ENCODE peak calls at places on chromosomes 16 and 17, in ten cellular contexts. Q, E, F, D, L, U, S, A, I and Y are unnamed samples.
A peak's percentile ranks its signal among the peaks of the same experiment; 100 is the strongest.

GRCh38 chr17:73533127-73533526 is 111.1 kb downstream of the SDK2 start:
- ATAC-seq in S (no peak), U (peak; percentile 92), E (no peak), A (no peak), L (no peak), D (no peak), Q (peak; percentile 56), F (no peak), I (no peak), Y (no peak)

GRCh38 chr16:19135201-19135838 is 21.6 kb downstream of the ITPRIPL2 start:
- ATAC-seq in D (no peak), I (no peak), L (no peak), F (no peak), S (no peak), U (no peak), A (no peak), Q (no peak), E (no peak), Y (no peak)

GRCh38 chr17:82668024-82668630 is 19.9 kb upstream of the WDR45B start:
- ATAC-seq in U (no peak), E (no peak), F (peak; percentile 12), A (peak; percentile 23), L (peak; percentile 14), Q (no peak), D (no peak), S (no peak), I (no peak), Y (peak; percentile 37)

GRCh38 chr16:15996432-15997109 is 47.2 kb downstream of the ABCC1 start:
- ATAC-seq in I (no peak), E (no peak), F (peak; percentile 56), S (peak; percentile 55), U (no peak), Q (peak; percentile 31), L (no peak), A (no peak), D (no peak), Y (no peak)

GRCh38 chr16:70576431-70577255 is 53.0 kb downstream of the SF3B3 start:
- ATAC-seq in D (no peak), S (no peak), A (no peak), L (peak; percentile 18), Q (peak; percentile 70), I (peak; percentile 25), F (peak; percentile 12), E (peak; percentile 9), U (no peak), Y (peak; percentile 56)

GRCh38 chr17:45812102-45812501 is 28.0 kb downstream of the CRHR1 start:
- ATAC-seq in A (no peak), Q (peak; percentile 47), I (no peak), E (peak; percentile 38), F (no peak), U (no peak), L (no peak), S (no peak), D (no peak), Y (no peak)

GRCh38 chr16:75909746-75910145 is 183.5 kb upstream of the CPHXL start:
- ATAC-seq in L (no peak), E (no peak), D (no peak), S (no peak), U (no peak), F (no peak), A (no peak), Q (no peak), I (no peak), Y (no peak)

GRCh38 chr17:12522743-12523181 is 142.9 kb upstream of the MYOCD start:
- ATAC-seq in A (no peak), S (peak; percentile 61), U (no peak), F (no peak), I (no peak), Q (no peak), L (no peak), D (no peak), E (peak; percentile 39), Y (no peak)

GRCh38 chr16:16184594-16184993 is 38.7 kb downstream of the ABCC6 start:
- ATAC-seq in U (no peak), A (no peak), I (no peak), D (no peak), S (no peak), L (no peak), F (no peak), E (no peak), Q (no peak), Y (peak; percentile 50)

GRCh38 chr16:5062790-5063765 is 2.7 kb downstream of the C16orf89 start:
- ATAC-seq in S (no peak), Q (no peak), F (no peak), A (no peak), I (no peak), D (no peak), E (no peak), L (no peak), U (no peak), Y (no peak)

GRCh38 chr16:88804552-88805339 is 1.2 kb downstream of the CDT1 start:
- ATAC-seq in E (peak; percentile 29), S (no peak), A (peak; percentile 14), F (peak; percentile 17), L (peak; percentile 20), U (no peak), D (no peak), I (no peak), Q (peak; percentile 8), Y (peak; percentile 17)

GRCh38 chr17:30344283-30345088 is 10.6 kb upstream of the TMIGD1 start:
- ATAC-seq in L (no peak), I (no peak), A (no peak), E (no peak), S (peak; percentile 85), Q (peak; percentile 85), F (peak; percentile 80), D (no peak), U (peak; percentile 64), Y (no peak)

GRCh38 chr16:7334801-7335560 is 2.3 kb downstream of the RBFOX1 start:
- ATAC-seq in A (no peak), Q (no peak), D (no peak), L (no peak), U (no peak), F (no peak), E (no peak), I (no peak), S (no peak), Y (no peak)

GRCh38 chr16:84785843-84786538 is 33.8 kb upstream of the CRISPLD2 start:
- ATAC-seq in L (no peak), D (no peak), A (no peak), F (peak; percentile 78), S (peak; percentile 52), I (no peak), Q (no peak), E (no peak), U (peak; percentile 22), Y (no peak)